ENCODE peak calls at places on chromosomes 2 and 18, in five cellular contexts. F is tibial nerve, U is upper lobe of right lung, V is HepG2, O is ovary. Q is an unnamed sample. For H3K9me3, the result is how much of the 10 kb centered on the place peaks cover.

GRCh38 chr2:38750011-38750792 is 959 bp downstream of the SRSF7 start:
- DNase-seq in F (no peak), U (peak), V (no peak), O (peak), Q (peak)

GRCh38 chr2:158189526-158189925 is 87.8 kb downstream of the UPP2 start:
- DNase-seq in F (no peak), U (no peak), V (peak), O (no peak), Q (no peak)

GRCh38 chr2:143282684-143283083 is 153.5 kb downstream of the ARHGAP15 start:
- DNase-seq in F (no peak), U (no peak), V (no peak), O (no peak), Q (no peak)

GRCh38 chr18:13136689-13137040 is 81.9 kb upstream of the LDLRAD4 start:
- DNase-seq in F (no peak), U (peak), V (no peak), O (peak), Q (peak)

GRCh38 chr2:177242136-177242987 is 22.2 kb downstream of the NFE2L2 start:
- DNase-seq in F (peak), U (no peak), V (peak), O (no peak), Q (no peak)

GRCh38 chr2:11695576-11695975 is 25.6 kb upstream of the NTSR2 start:
- DNase-seq in F (no peak), U (no peak), V (no peak), O (no peak), Q (no peak)

GRCh38 chr2:142586693-142587432 is 290.6 kb upstream of the KYNU start:
- DNase-seq in F (no peak), U (no peak), V (peak), O (no peak), Q (no peak)

GRCh38 chr2:220279840-220280239 is 652.4 kb downstream of the SLC4A3 start:
- DNase-seq in F (no peak), U (no peak), V (no peak), O (no peak), Q (no peak)

GRCh38 chr2:118371500-118371899 is 283.2 kb downstream of the INSIG2 start:
- DNase-seq in F (no peak), U (no peak), V (peak), O (no peak), Q (no peak)

GRCh38 chr2:40220177-40220925 is 231.5 kb downstream of the SLC8A1 start:
- DNase-seq in F (no peak), U (no peak), V (no peak), O (peak), Q (no peak)

GRCh38 chr2:44852594-44852993 is 88.9 kb upstream of the SIX3 start:
- DNase-seq in F (no peak), U (no peak), V (no peak), O (no peak), Q (no peak)

DNA sequence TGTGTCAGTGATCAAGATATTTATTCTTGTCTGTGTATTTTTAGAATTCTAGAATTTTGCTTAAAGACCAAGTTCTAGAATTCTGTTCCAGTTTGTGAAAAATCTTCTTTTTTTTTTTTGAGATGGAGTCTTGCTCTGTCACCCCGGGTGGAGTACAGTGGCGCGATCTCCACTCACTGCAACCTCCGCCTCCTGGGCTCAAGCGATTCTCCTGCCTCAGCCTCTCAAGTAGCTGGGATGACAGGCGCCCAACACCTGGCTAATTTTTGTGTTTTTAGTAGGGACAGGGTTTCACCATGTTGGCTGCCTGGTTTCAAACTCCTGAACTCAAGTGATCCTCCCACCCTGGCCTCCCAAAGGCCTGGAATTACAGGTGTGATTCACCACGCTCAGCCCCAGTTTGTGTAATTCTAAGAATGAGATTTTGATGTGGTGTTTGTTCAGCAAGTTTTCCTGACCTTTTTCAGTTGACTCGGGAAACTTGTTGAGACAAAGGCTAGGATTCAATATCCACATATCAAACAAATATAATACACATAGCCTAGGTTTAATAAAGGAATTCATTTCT is 3.6 kb downstream of the EIF5B start:
- DNase-seq in F (no peak), U (no peak), V (peak), O (no peak), Q (no peak)
- H3K4me3 ChIP-seq in F (no peak), U (no peak), V (no peak), O (no peak), Q (no peak)

GRCh38 chr18:75076286-75076685 is 132.7 kb downstream of the PTGR3 start:
- DNase-seq in F (no peak), U (no peak), V (no peak), O (no peak), Q (no peak)
- TF ChIP-seq CTCF in F (no peak), U (no peak), V (no peak), O (no peak), Q (no peak)

DNA sequence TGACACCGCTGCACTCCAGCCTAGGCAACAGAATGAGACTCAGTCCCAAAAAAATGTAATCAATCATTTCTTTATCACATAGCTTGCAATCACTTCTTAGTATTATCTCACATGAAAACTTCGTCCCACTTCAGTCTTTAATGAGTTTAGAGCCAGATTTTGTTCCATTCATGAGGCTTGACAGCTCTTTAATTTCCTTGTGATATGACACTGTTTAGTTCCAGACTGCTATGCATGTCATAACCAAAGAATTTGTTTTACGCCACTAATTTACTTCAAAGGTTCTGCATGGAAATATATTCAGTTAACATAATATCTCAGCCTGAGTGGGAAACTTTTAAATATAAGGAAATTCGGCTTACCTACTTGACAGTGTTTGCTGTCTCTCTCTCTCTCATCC is 113.1 kb downstream of the ZNF532 start:
- DNase-seq in F (no peak), U (no peak), V (no peak), O (no peak), Q (no peak)
- H3K9me3 ChIP-seq in F (under half), U (under half), V (under half), O (under half), Q (under half)

GRCh38 chr2:207819839-207820784 is 50.4 kb upstream of the FZD5 start:
- DNase-seq in F (no peak), U (no peak), V (peak), O (no peak), Q (no peak)

GRCh38 chr2:207825958-207826330 is 56.2 kb upstream of the FZD5 start:
- DNase-seq in F (no peak), U (no peak), V (no peak), O (peak), Q (no peak)

GRCh38 chr2:207828361-207829057 is 58.8 kb upstream of the FZD5 start:
- DNase-seq in F (no peak), U (no peak), V (peak), O (no peak), Q (no peak)

GRCh38 chr2:207823865-207824264 is 54.2 kb upstream of the FZD5 start:
- DNase-seq in F (no peak), U (no peak), V (no peak), O (no peak), Q (no peak)

DNA sequence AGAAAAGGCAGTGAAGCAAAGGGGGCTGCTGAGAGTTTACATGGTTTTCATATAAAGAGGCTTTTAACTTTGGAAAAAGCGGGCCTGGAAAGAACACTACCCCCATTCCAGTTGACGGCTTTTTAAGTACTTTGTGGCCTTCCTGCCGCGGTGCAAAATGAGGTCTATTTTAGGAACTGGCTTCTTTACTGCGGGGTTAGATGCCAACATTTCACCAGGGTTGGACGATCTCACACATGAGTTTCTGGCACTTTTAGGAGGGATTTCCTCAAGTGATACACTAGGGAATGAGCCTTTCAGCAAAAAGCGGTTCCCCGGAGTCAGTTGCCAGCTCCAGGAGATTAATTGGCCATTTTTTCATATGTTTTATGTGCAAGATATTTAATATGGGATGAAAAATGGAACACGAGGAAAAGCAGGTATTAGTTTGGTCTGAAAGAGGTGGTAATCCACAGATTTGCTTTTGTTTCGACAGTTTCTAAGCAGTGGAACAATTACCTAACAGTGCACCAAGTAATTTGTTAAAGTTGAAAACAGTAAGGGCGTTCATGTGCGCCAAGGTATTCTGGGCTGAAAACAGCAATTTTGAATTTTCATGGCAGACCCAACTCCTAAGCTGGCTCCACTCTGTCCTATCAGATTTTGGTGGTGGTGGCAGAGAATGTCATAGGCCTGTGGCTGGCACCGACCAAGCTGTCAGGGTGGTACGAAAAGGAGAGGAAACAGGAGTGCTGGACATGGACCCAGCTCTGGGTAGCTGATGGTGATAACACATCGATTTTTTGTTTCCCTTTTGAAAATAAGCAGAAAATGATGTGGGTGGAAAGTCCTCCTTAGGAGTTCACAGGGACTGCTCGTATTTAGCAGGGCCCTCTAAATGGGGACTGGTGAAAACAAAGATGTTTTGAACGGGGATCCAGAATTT is 55.6 kb upstream of the FZD5 start:
- DNase-seq in F (no peak), U (no peak), V (no peak), O (no peak), Q (no peak)
- H3K4me3 ChIP-seq in F (no peak), U (no peak), V (no peak), O (no peak), Q (no peak)

GRCh38 chr18:59049726-59050660 is 89.7 kb upstream of the SEC11C start:
- DNase-seq in F (no peak), U (no peak), V (no peak), O (no peak), Q (no peak)

GRCh38 chr18:59047321-59047991 is 92.2 kb upstream of the SEC11C start:
- DNase-seq in F (no peak), U (no peak), V (no peak), O (no peak), Q (no peak)

GRCh38 chr18:59048378-59048777 is 91.3 kb upstream of the SEC11C start:
- DNase-seq in F (no peak), U (no peak), V (no peak), O (no peak), Q (no peak)

GRCh38 chr18:59050661-59051057 is 89.0 kb upstream of the SEC11C start:
- DNase-seq in F (no peak), U (no peak), V (no peak), O (no peak), Q (no peak)

DNA sequence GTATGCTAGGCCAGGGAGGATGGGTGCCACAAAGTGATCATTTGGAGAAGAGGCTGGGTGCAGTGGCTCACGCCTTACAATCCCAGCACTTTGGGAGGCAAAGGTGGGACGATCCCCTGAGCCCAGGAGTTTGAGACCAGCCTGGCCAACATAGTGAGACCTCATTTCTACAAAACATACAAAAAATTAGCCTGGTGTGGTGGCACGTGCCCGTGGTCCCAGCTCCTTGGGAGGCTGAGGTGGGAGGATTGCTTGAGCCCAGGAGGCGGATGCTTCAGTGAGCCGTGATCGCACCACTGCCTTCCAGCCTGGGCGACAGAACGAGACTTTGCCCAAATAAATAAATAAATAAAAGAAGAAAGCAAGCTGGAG is 91.7 kb upstream of the SEC11C start:
- DNase-seq in F (no peak), U (no peak), V (no peak), O (no peak), Q (no peak)
- TF ChIP-seq CTCF in F (no peak), U (no peak), V (no peak), O (no peak), Q (no peak)

DNA sequence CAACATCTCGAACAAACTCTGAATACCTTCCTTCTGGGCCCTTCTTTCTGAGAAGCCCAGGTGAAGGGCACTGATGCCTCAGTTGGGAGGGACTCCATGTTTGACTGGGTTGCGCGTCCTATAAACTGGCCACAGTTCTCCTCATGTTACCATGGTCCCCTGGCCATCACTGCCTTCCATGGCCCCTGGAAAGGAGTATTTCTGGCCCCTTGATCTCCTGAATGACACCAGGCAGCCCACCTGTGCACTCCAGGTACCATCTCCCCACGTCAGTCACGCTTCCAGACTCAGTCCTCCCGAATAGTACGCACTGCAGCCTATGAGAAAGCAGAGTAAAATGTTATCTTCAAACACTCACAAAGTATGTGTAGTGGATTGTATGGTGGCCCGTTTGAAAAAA is 73.9 kb downstream of the ACKR3 start:
- DNase-seq in F (no peak), U (no peak), V (no peak), O (peak), Q (no peak)
- H3K9me3 ChIP-seq in F (under half), U (under half), V (under half), O (under half), Q (under half)

GRCh38 chr2:174246944-174247381 is 1.4 kb downstream of the OLA1 start:
- DNase-seq in F (no peak), U (no peak), V (peak), O (peak), Q (no peak)
- H3K4me3 ChIP-seq in F (no peak), U (no peak), V (peak), O (no peak), Q (peak)

GRCh38 chr2:173720310-173720709 is 244.9 kb downstream of the SP3 start:
- DNase-seq in F (no peak), U (no peak), V (no peak), O (no peak), Q (no peak)
- TF ChIP-seq CTCF in F (no peak), U (no peak), V (no peak), O (no peak), Q (no peak)

DNA sequence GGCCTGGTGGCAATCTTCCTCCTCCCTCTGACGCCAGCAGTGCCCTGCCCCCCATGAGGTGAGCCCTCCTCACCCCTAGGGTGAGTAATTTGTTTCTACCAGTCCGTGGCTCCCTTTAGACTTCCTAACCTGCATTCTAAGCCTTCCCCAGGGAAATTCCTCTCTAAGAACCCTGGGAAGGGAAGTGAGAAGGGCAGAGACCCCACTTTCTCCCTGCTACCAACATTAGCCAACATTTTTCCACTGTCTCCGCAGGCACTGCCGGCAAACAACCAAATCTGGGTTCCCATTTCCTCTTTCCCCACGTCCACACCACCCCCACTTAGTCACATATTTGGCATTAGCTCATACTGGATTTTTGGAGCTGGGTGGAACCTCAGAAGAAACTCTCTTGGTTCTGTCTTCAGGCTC is 69.3 kb downstream of the NRP2 start:
- DNase-seq in F (no peak), U (no peak), V (no peak), O (no peak), Q (no peak)
- H3K9me3 ChIP-seq in F (under half), U (under half), V (under half), O (under half), Q (under half)

Q was measured in left lung.